ENCODE peak calls at places on chromosomes 11 and 22, in four cellular contexts. U is K562, Q is right lobe of liver, R is upper lobe of left lung. S is an unnamed sample.

GRCh38 chr11:945986-946385 is 20.3 kb downstream of the AP2A2 start:
- DNase-seq in R (no peak), U (no peak), Q (no peak), S (no peak)

GRCh38 chr11:116847612-116848011 is 10.2 kb upstream of the APOA1 start:
- DNase-seq in Q (no peak), R (no peak), U (no peak), S (no peak)

GRCh38 chr11:130426223-130427048 is 2.0 kb downstream of the ADAMTS8 start:
- DNase-seq in U (no peak), Q (peak), R (peak), S (no peak)

GRCh38 chr22:36885474-36885873 is 24.7 kb downstream of the NCF4 start:
- DNase-seq in R (no peak), Q (no peak), U (no peak), S (no peak)

GRCh38 chr11:8110396-8110795 is 29.4 kb downstream of the TUB start:
- DNase-seq in R (no peak), U (no peak), Q (no peak), S (no peak)

GRCh38 chr11:103257360-103257759 is 148.1 kb downstream of the DYNC2H1 start:
- DNase-seq in Q (no peak), U (no peak), R (no peak), S (no peak)

GRCh38 chr22:41664490-41664889 is 24.2 kb downstream of the SNU13 start:
- DNase-seq in Q (no peak), U (no peak), R (no peak), S (no peak)

GRCh38 chr11:110434952-110435779 is 5.4 kb downstream of the FDX1 start:
- DNase-seq in R (no peak), Q (no peak), U (peak), S (no peak)

GRCh38 chr11:74339619-74340018 is 28.2 kb upstream of the P4HA3 start:
- DNase-seq in R (no peak), Q (no peak), U (no peak), S (no peak)

GRCh38 chr11:123590296-123590912 is 64.0 kb downstream of the SCN3B start:
- DNase-seq in R (no peak), U (no peak), Q (no peak), S (no peak)

GRCh38 chr11:14927146-14927545 is 35.1 kb upstream of the CYP2R1 start:
- DNase-seq in Q (no peak), R (no peak), U (no peak), S (no peak)

GRCh38 chr11:28697920-28698827 is 590.0 kb downstream of the METTL15 start:
- DNase-seq in U (peak), R (no peak), Q (peak), S (peak)

GRCh38 chr11:66467756-66468155 is 1.1 kb downstream of the PELI3 start:
- DNase-seq in Q (peak), U (no peak), R (no peak), S (no peak)

GRCh38 chr11:130451261-130452019 is 3.0 kb downstream of the ADAMTS15 start:
- DNase-seq in Q (no peak), R (no peak), U (no peak), S (no peak)

GRCh38 chr11:61273151-61274078 is 21.7 kb downstream of the VWCE start:
- DNase-seq in Q (no peak), R (peak), U (no peak), S (no peak)

GRCh38 chr22:35605787-35606492 is 11.2 kb downstream of the MB start:
- DNase-seq in U (no peak), Q (peak), R (no peak), S (no peak)

GRCh38 chr11:12372111-12372510 is 5.3 kb upstream of the PARVA start:
- DNase-seq in U (no peak), R (no peak), Q (no peak), S (no peak)

GRCh38 chr11:65047581-65048422 is 6.8 kb downstream of the SAC3D1 start:
- DNase-seq in R (peak), U (peak), Q (no peak), S (peak)

GRCh38 chr11:724733-725386 is 18.8 kb downstream of the EPS8L2 start:
- DNase-seq in R (peak), U (no peak), Q (no peak), S (no peak)

GRCh38 chr11:6315811-6316425 is 4.4 kb downstream of the CAVIN3 start:
- DNase-seq in R (no peak), U (peak), Q (peak), S (peak)

GRCh38 chr11:86792150-86792549 is 8.2 kb upstream of the PRSS23 start:
- DNase-seq in R (no peak), Q (no peak), U (no peak), S (no peak)

GRCh38 chr11:129951883-129952262 is 50.8 kb downstream of the PRDM10 start:
- DNase-seq in R (no peak), Q (no peak), U (no peak), S (no peak)

GRCh38 chr11:73916435-73916834 is 34.4 kb upstream of the DNAJB13 start:
- DNase-seq in R (no peak), Q (no peak), U (no peak), S (no peak)

GRCh38 chr11:128497057-128497957 is 90.1 kb downstream of the ETS1 start:
- DNase-seq in R (no peak), U (no peak), Q (peak), S (no peak)

GRCh38 chr11:68569357-68569756 is 108.8 kb downstream of the PPP6R3 start:
- DNase-seq in Q (no peak), R (no peak), U (no peak), S (no peak)

GRCh38 chr11:67204837-67205236 is 61.4 kb upstream of the GRK2 start:
- DNase-seq in U (no peak), R (no peak), Q (no peak), S (no peak)

GRCh38 chr22:46796566-46797195 is 34.2 kb downstream of the TBC1D22A start:
- DNase-seq in Q (no peak), R (no peak), U (no peak), S (peak)

GRCh38 chr22:37210041-37210803 is 2.1 kb downstream of the SSTR3 start:
- DNase-seq in Q (no peak), U (no peak), R (no peak), S (no peak)

GRCh38 chr11:8624698-8625097 is 30.7 kb upstream of the STK33 start:
- DNase-seq in U (no peak), Q (no peak), R (no peak), S (no peak)

GRCh38 chr11:102664001-102664752 is 39.0 kb upstream of the MMP20 start:
- DNase-seq in U (peak), Q (no peak), R (peak), S (no peak)

GRCh38 chr22:39454385-39454871 is 2.4 kb upstream of the MGAT3 start:
- DNase-seq in U (no peak), R (no peak), Q (no peak), S (no peak)

GRCh38 chr11:119340335-119341221 is at the start of gene C1QTNF5:
- DNase-seq in U (no peak), Q (peak), R (peak), S (peak)

GRCh38 chr11:73542175-73542574 is 55.7 kb downstream of the FAM168A start:
- DNase-seq in U (no peak), R (no peak), Q (no peak), S (no peak)

GRCh38 chr22:36930041-36930935 is 16.9 kb downstream of the CSF2RB start:
- DNase-seq in U (no peak), Q (no peak), R (peak), S (peak)

GRCh38 chr11:46335858-46336600 is 11.2 kb upstream of the DGKZ start:
- DNase-seq in R (no peak), Q (no peak), U (no peak), S (no peak)

GRCh38 chr11:23727821-23728220 is 769.0 kb upstream of the LUZP2 start:
- DNase-seq in Q (no peak), R (no peak), U (no peak), S (no peak)

GRCh38 chr11:19374189-19374588 is 133.4 kb upstream of the E2F8 start:
- DNase-seq in U (no peak), Q (no peak), R (no peak), S (no peak)

GRCh38 chr22:31661851-31662667 is at the start of gene PISD:
- DNase-seq in R (peak), Q (peak), U (peak), S (peak)
- TF ChIP-seq POLR2A in R (no peak), Q (peak), U (peak), S (no peak)

DNA sequence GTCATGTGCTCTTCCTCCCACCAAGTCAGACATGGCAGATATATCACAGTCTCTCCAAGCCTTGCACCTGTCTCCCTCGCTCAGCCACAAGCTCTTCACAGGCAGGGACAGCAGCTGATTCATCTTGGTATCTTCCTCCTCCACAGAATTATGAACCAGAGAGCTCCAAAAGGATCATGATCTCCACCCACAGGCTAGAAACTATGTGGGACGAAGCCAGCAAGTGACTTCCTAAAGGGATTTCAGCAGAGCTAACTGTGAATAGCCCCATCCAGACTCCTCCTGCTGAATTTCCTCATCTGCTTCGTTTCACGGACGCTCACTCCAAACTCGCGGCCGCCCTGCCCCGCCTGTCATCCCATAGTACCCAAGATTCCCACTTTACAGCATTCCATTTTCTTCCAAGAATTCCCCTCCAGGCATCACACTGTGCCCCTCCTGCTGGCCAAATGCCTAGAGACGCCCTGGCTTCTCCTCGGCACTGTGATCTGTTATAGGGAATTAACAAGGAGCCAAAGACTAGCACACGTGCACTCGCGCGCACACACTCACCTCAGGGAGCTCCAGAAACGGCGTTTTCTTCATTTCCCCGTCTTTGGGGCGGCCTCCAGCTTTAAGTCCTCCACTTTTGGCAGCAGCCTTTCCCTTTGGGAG is 35.7 kb downstream of the SPATA19 start:
- DNase-seq in U (no peak), Q (no peak), R (no peak), S (no peak)
- TF ChIP-seq CTCF in U (no peak), Q (no peak), R (no peak), S (no peak)

GRCh38 chr11:47589504-47590025 is 3.1 kb downstream of the FAM180B start:
- DNase-seq in Q (no peak), R (peak), U (no peak), S (no peak)
- H3K4me3 ChIP-seq in Q (no peak), R (peak), U (no peak), S (no peak)

GRCh38 chr11:75815345-75815983 is 454 bp downstream of the UVRAG start:
- DNase-seq in U (no peak), Q (no peak), R (no peak), S (peak)
- TF ChIP-seq POLR2A in U (peak), Q (peak), R (peak), S (no peak)

DNA sequence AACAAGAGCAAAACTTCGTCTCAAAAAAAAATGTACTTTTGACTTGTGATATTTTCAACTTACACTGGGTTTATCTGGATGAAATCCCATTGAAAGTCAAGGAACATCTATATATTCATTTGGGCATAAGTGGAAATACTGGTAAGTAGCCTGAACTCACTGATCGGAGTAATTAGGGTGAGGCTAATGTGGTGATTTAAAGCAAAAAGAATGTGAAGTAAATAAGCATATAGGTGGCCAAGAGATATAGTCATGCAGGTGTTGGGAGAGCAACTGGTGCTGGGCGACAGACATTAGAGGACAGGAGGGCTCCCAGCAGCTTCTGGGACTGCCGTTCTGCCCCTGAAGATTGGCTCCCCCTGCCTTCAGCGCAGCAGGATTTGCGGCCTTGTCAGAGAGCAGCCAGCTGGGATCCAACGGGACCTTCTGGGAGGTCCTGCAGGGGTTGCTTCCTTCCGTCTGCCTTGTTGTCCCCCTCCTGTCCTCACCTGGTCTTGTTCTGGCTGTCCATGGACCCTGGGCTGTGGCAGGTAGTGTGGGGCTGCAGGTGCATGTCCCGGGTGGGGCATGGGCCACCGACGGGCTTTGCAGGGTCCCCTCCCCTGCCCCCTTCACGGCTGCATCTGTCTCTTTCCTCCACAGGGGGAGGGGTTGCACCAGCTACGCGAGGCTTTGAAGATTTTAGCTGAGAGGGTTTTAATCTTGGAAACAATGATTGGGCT is 14.1 kb downstream of the RHBDD3 start:
- DNase-seq in R (peak), U (peak), Q (no peak), S (peak)
- TF ChIP-seq CTCF in R (no peak), U (no peak), Q (no peak), S (no peak)